ENCODE peak calls at places on chromosomes 4 and X, in eight cellular contexts. Y is fibroblast of the aortic adventitia; T is GM23248; M is cardiac muscle cell; D is NCI-H1092; F is dermis microvascular lymphatic vessel endothelial cell; B is T-helper 17 cell; P is stimulated activated CD8-positive, alpha-beta memory T cell treated with anti-CD3 and anti-CD28 coated beads, Interleukin-7, amount 100 ng/mL, for 48 hours. V is an unnamed sample.

GRCh38 chrX:131821945-131822622 is 201.0 kb upstream of the STK26 start:
- DNase-seq in Y (peak), T (no peak), M (no peak), D (no peak), F (peak), B (no peak), P (no peak), V (no peak)

GRCh38 chrX:104254442-104255115 is at the start of gene ESX1:
- DNase-seq in Y (no peak), T (peak), M (peak), D (no peak), F (peak), B (no peak), P (no peak), V (no peak)

GRCh38 chr4:3342182-3342854 is 49.5 kb downstream of the RGS12 start:
- DNase-seq in Y (peak), T (peak), M (peak), D (peak), F (peak), B (no peak), P (peak), V (no peak)

GRCh38 chrX:331145-331771 is 12.7 kb upstream of the GTPBP6 start:
- DNase-seq in Y (peak), T (peak), M (peak), D (peak), F (peak), B (no peak), P (no peak), V (peak)

GRCh38 chr4:12975511-12975910 is 508.6 kb downstream of the RAB28 start:
- DNase-seq in Y (no peak), T (no peak), M (no peak), D (no peak), F (no peak), B (no peak), P (no peak), V (no peak)

GRCh38 chrX:56232221-56233082 is at the start of gene KLF8:
- DNase-seq in Y (no peak), T (peak), M (peak), D (no peak), F (no peak), B (peak), P (no peak), V (peak)

GRCh38 chr4:156999175-156999517 is 27.5 kb upstream of the PDGFC start:
- DNase-seq in Y (peak), T (peak), M (peak), D (no peak), F (peak), B (no peak), P (no peak), V (peak)

GRCh38 chr4:164731827-164732474 is 22.0 kb upstream of the SMIM31 start:
- DNase-seq in Y (peak), T (peak), M (peak), D (no peak), F (peak), B (peak), P (no peak), V (peak)

GRCh38 chr4:40231464-40231863 is 34.6 kb downstream of the RHOH start:
- DNase-seq in Y (no peak), T (no peak), M (no peak), D (no peak), F (no peak), B (no peak), P (no peak), V (no peak)

GRCh38 chr4:8599657-8600056 is 7.1 kb downstream of the CPZ start:
- DNase-seq in Y (peak), T (peak), M (peak), D (no peak), F (no peak), B (no peak), P (no peak), V (no peak)

GRCh38 chr4:110096406-110096805 is 102.0 kb downstream of the ELOVL6 start:
- DNase-seq in Y (no peak), T (no peak), M (no peak), D (no peak), F (no peak), B (no peak), P (no peak), V (no peak)

GRCh38 chrX:44244008-44244407 is 99.5 kb downstream of the EFHC2 start:
- DNase-seq in Y (peak), T (peak), M (peak), D (no peak), F (peak), B (no peak), P (no peak), V (no peak)

GRCh38 chrX:37603938-37604409 is 32.5 kb downstream of the LANCL3 start:
- DNase-seq in Y (no peak), T (no peak), M (no peak), D (no peak), F (no peak), B (no peak), P (no peak), V (no peak)

GRCh38 chr4:152073738-152074137 is 312.9 kb upstream of the GATB start:
- DNase-seq in Y (peak), T (peak), M (peak), D (no peak), F (no peak), B (no peak), P (no peak), V (peak)

GRCh38 chr4:79759793-79760192 is 313.2 kb downstream of the ANTXR2 start:
- DNase-seq in Y (no peak), T (peak), M (no peak), D (no peak), F (no peak), B (no peak), P (no peak), V (no peak)

GRCh38 chr4:139672732-139673131 is 7.1 kb downstream of the MGST2 start:
- DNase-seq in Y (no peak), T (no peak), M (no peak), D (no peak), F (no peak), B (no peak), P (no peak), V (no peak)

GRCh38 chr4:12645732-12646131 is 838.4 kb downstream of the RAB28 start:
- DNase-seq in Y (no peak), T (no peak), M (no peak), D (no peak), F (no peak), B (no peak), P (no peak), V (no peak)

GRCh38 chr4:64340243-64341110 is 68.8 kb downstream of the TECRL start:
- DNase-seq in Y (no peak), T (no peak), M (no peak), D (no peak), F (no peak), B (no peak), P (no peak), V (peak)

GRCh38 chr4:168541608-168541953 is 44.7 kb downstream of the PALLD start:
- DNase-seq in Y (peak), T (peak), M (peak), D (no peak), F (no peak), B (no peak), P (no peak), V (no peak)

GRCh38 chrX:19177710-19178109 is 55.4 kb upstream of the ADGRG2 start:
- DNase-seq in Y (peak), T (no peak), M (no peak), D (no peak), F (no peak), B (no peak), P (no peak), V (no peak)

GRCh38 chr4:6591305-6591704 is 16.3 kb downstream of the MAN2B2 start:
- DNase-seq in Y (no peak), T (no peak), M (no peak), D (no peak), F (no peak), B (no peak), P (no peak), V (no peak)

GRCh38 chrX:14915596-14915995 is 42.4 kb downstream of the MOSPD2 start:
- DNase-seq in Y (no peak), T (no peak), M (no peak), D (no peak), F (peak), B (no peak), P (no peak), V (no peak)

GRCh38 chrX:139881572-139881971 is 51.3 kb downstream of the ATP11C start:
- DNase-seq in Y (peak), T (peak), M (peak), D (no peak), F (peak), B (no peak), P (no peak), V (no peak)

GRCh38 chrX:118630843-118631242 is 96.6 kb upstream of the IL13RA1 start:
- DNase-seq in Y (no peak), T (no peak), M (no peak), D (no peak), F (no peak), B (no peak), P (no peak), V (no peak)

GRCh38 chr4:151730003-151730559 is 30.7 kb downstream of the GATB start:
- DNase-seq in Y (no peak), T (peak), M (no peak), D (no peak), F (no peak), B (no peak), P (no peak), V (peak)

GRCh38 chrX:21438792-21439191 is 64.6 kb downstream of the CNKSR2 start:
- DNase-seq in Y (no peak), T (no peak), M (no peak), D (no peak), F (no peak), B (no peak), P (no peak), V (no peak)

GRCh38 chr4:54709281-54709854 is 51.6 kb downstream of the KIT start:
- DNase-seq in Y (no peak), T (no peak), M (peak), D (no peak), F (no peak), B (no peak), P (no peak), V (no peak)

GRCh38 chr4:8218371-8219050 is 19.4 kb downstream of the SH3TC1 start:
- DNase-seq in Y (no peak), T (no peak), M (no peak), D (peak), F (no peak), B (no peak), P (no peak), V (no peak)

GRCh38 chr4:183492791-183493221 is 12.1 kb upstream of the ING2 start:
- DNase-seq in Y (peak), T (peak), M (no peak), D (no peak), F (no peak), B (no peak), P (no peak), V (peak)

GRCh38 chr4:76881375-76881774 is 16.6 kb downstream of the SOWAHB start:
- DNase-seq in Y (no peak), T (no peak), M (no peak), D (no peak), F (no peak), B (no peak), P (no peak), V (no peak)

GRCh38 chr4:185256444-185256843 is 47.0 kb downstream of the SNX25 start:
- DNase-seq in Y (peak), T (peak), M (peak), D (no peak), F (no peak), B (no peak), P (no peak), V (peak)

GRCh38 chr4:126267689-126268088 is 952.9 kb downstream of the FAT4 start:
- DNase-seq in Y (peak), T (peak), M (peak), D (no peak), F (no peak), B (no peak), P (no peak), V (no peak)

GRCh38 chrX:2609431-2610238 is 81.5 kb upstream of the CD99 start:
- DNase-seq in Y (peak), T (peak), M (peak), D (no peak), F (peak), B (no peak), P (no peak), V (no peak)

GRCh38 chr4:62709618-62710252 is 1509.6 kb downstream of the ADGRL3 start:
- DNase-seq in Y (peak), T (peak), M (peak), D (peak), F (no peak), B (no peak), P (no peak), V (no peak)

GRCh38 chrX:155009994-155010472 is 12.5 kb downstream of the F8 start:
- DNase-seq in Y (peak), T (no peak), M (peak), D (no peak), F (peak), B (no peak), P (no peak), V (no peak)

GRCh38 chr4:101651778-101652177 is 138.8 kb upstream of the BANK1 start:
- DNase-seq in Y (no peak), T (peak), M (no peak), D (no peak), F (no peak), B (no peak), P (no peak), V (no peak)

GRCh38 chr4:185182196-185182595 is 21.6 kb downstream of the CFAP97 start:
- DNase-seq in Y (no peak), T (no peak), M (no peak), D (no peak), F (no peak), B (no peak), P (no peak), V (no peak)

V was measured in islet precursor cell.